ENCODE peak calls at places on chromosome 21, in seven cellular contexts. One of them, this sample, is unnamed.

GRCh38 chr21:30818837-30819236 is 5.8 kb upstream of the KRTAP8-1 start:
- DNase-seq in prostate gland: no peak
- DNase-seq in GM23248: no peak
- DNase-seq in fibroblast of lung: no peak
- DNase-seq in body of pancreas: no peak
- DNase-seq in right lobe of liver: no peak
- DNase-seq in heart left ventricle: no peak
- DNase-seq in this sample: no peak

GRCh38 chr21:32900814-32901213 is 124.9 kb upstream of the OLIG2 start:
- DNase-seq in fibroblast of lung: no peak
- DNase-seq in GM23248: no peak
- DNase-seq in body of pancreas: no peak
- DNase-seq in heart left ventricle: no peak
- DNase-seq in prostate gland: no peak
- DNase-seq in right lobe of liver: no peak
- DNase-seq in this sample: no peak

GRCh38 chr21:25752389-25752788 is 17.6 kb downstream of the GABPA start:
- DNase-seq in GM23248: no peak
- DNase-seq in heart left ventricle: no peak
- DNase-seq in body of pancreas: no peak
- DNase-seq in right lobe of liver: no peak
- DNase-seq in prostate gland: no peak
- DNase-seq in fibroblast of lung: no peak
- DNase-seq in this sample: no peak

GRCh38 chr21:15966216-15966615 is 236.4 kb downstream of the USP25 start:
- DNase-seq in prostate gland: no peak
- DNase-seq in GM23248: no peak
- DNase-seq in heart left ventricle: no peak
- DNase-seq in fibroblast of lung: no peak
- DNase-seq in body of pancreas: no peak
- DNase-seq in right lobe of liver: no peak
- DNase-seq in this sample: no peak

GRCh38 chr21:29299046-29299905 is 554 bp downstream of the BACH1 start:
- DNase-seq in prostate gland: peak; percentile 31
- DNase-seq in body of pancreas: peak; percentile 66
- DNase-seq in GM23248: peak; percentile 89
- DNase-seq in fibroblast of lung: peak; percentile 59
- DNase-seq in right lobe of liver: peak; percentile 69
- DNase-seq in heart left ventricle: peak; percentile 66
- DNase-seq in this sample: no peak

GRCh38 chr21:15772654-15773053 is 42.9 kb downstream of the USP25 start:
- DNase-seq in GM23248: peak; percentile 28
- DNase-seq in prostate gland: no peak
- DNase-seq in body of pancreas: no peak
- DNase-seq in fibroblast of lung: no peak
- DNase-seq in right lobe of liver: no peak
- DNase-seq in heart left ventricle: no peak
- DNase-seq in this sample: no peak

GRCh38 chr21:35275776-35276175 is 226.7 kb upstream of the RUNX1 start:
- DNase-seq in fibroblast of lung: no peak
- DNase-seq in prostate gland: no peak
- DNase-seq in GM23248: peak; percentile 37
- DNase-seq in heart left ventricle: no peak
- DNase-seq in right lobe of liver: no peak
- DNase-seq in body of pancreas: no peak
- DNase-seq in this sample: peak; percentile 70

GRCh38 chr21:46005481-46005881 is 23.9 kb downstream of the COL6A1 start:
- DNase-seq in GM23248: no peak
- DNase-seq in fibroblast of lung: no peak
- DNase-seq in prostate gland: peak; percentile 3
- DNase-seq in right lobe of liver: no peak
- DNase-seq in heart left ventricle: no peak
- DNase-seq in body of pancreas: peak; percentile 1
- DNase-seq in this sample: no peak

GRCh38 chr21:39030127-39030884 is 152.9 kb downstream of the PSMG1 start:
- DNase-seq in prostate gland: no peak
- DNase-seq in right lobe of liver: no peak
- DNase-seq in body of pancreas: no peak
- DNase-seq in GM23248: no peak
- DNase-seq in fibroblast of lung: no peak
- DNase-seq in heart left ventricle: no peak
- DNase-seq in this sample: peak; percentile 83

GRCh38 chr21:38506606-38507331 is 8.5 kb upstream of the ERG start:
- DNase-seq in GM23248: no peak
- DNase-seq in body of pancreas: no peak
- DNase-seq in prostate gland: no peak
- DNase-seq in fibroblast of lung: no peak
- DNase-seq in heart left ventricle: no peak
- DNase-seq in right lobe of liver: no peak
- DNase-seq in this sample: no peak

GRCh38 chr21:38489283-38489677 is 9.0 kb downstream of the ERG start:
- DNase-seq in GM23248: no peak
- DNase-seq in fibroblast of lung: no peak
- DNase-seq in body of pancreas: no peak
- DNase-seq in heart left ventricle: no peak
- DNase-seq in right lobe of liver: no peak
- DNase-seq in prostate gland: no peak
- DNase-seq in this sample: no peak

GRCh38 chr21:15415541-15416261 is 314.1 kb upstream of the USP25 start:
- DNase-seq in right lobe of liver: no peak
- DNase-seq in body of pancreas: no peak
- DNase-seq in GM23248: peak; percentile 28
- DNase-seq in prostate gland: no peak
- DNase-seq in fibroblast of lung: no peak
- DNase-seq in heart left ventricle: peak; percentile 9
- DNase-seq in this sample: no peak

GRCh38 chr21:38912355-38912619 is 106.6 kb downstream of the ETS2 start:
- DNase-seq in GM23248: no peak
- DNase-seq in fibroblast of lung: no peak
- DNase-seq in heart left ventricle: no peak
- DNase-seq in right lobe of liver: peak; percentile 23
- DNase-seq in prostate gland: no peak
- DNase-seq in body of pancreas: no peak
- DNase-seq in this sample: no peak

GRCh38 chr21:46216132-46216747 is 12.3 kb downstream of the LSS start:
- DNase-seq in GM23248: no peak
- DNase-seq in fibroblast of lung: no peak
- DNase-seq in right lobe of liver: no peak
- DNase-seq in prostate gland: no peak
- DNase-seq in heart left ventricle: no peak
- DNase-seq in body of pancreas: no peak
- DNase-seq in this sample: no peak

GRCh38 chr21:45359451-45360217 is 45.3 kb upstream of the COL18A1 start:
- DNase-seq in heart left ventricle: no peak
- DNase-seq in right lobe of liver: no peak
- DNase-seq in prostate gland: no peak
- DNase-seq in fibroblast of lung: no peak
- DNase-seq in GM23248: no peak
- DNase-seq in body of pancreas: no peak
- DNase-seq in this sample: no peak

GRCh38 chr21:25329227-25329626 is 278.1 kb downstream of the MRPL39 start:
- DNase-seq in GM23248: peak; percentile 85
- DNase-seq in heart left ventricle: no peak
- DNase-seq in right lobe of liver: no peak
- DNase-seq in prostate gland: no peak
- DNase-seq in fibroblast of lung: peak; percentile 78
- DNase-seq in body of pancreas: no peak
- DNase-seq in this sample: no peak

GRCh38 chr21:35904995-35905972 is 155.0 kb downstream of the SETD4 start:
- DNase-seq in heart left ventricle: no peak
- DNase-seq in right lobe of liver: no peak
- DNase-seq in body of pancreas: peak; percentile 32
- DNase-seq in GM23248: peak; percentile 75
- DNase-seq in prostate gland: no peak
- DNase-seq in fibroblast of lung: peak; percentile 19
- DNase-seq in this sample: no peak

GRCh38 chr21:45981641-45982255 is at the start of gene COL6A1:
- DNase-seq in prostate gland: peak; percentile 48
- DNase-seq in fibroblast of lung: no peak
- DNase-seq in GM23248: peak; percentile 87
- DNase-seq in body of pancreas: peak; percentile 69
- DNase-seq in heart left ventricle: peak; percentile 82
- DNase-seq in right lobe of liver: peak; percentile 75
- DNase-seq in this sample: peak; percentile 52

GRCh38 chr21:15164678-15165303 is 100.0 kb upstream of the NRIP1 start:
- DNase-seq in right lobe of liver: no peak
- DNase-seq in fibroblast of lung: peak; percentile 3
- DNase-seq in body of pancreas: no peak
- DNase-seq in heart left ventricle: no peak
- DNase-seq in prostate gland: no peak
- DNase-seq in GM23248: peak; percentile 2
- DNase-seq in this sample: peak; percentile 30

GRCh38 chr21:35840197-35840799 is 220.0 kb downstream of the SETD4 start:
- DNase-seq in prostate gland: peak; percentile 73
- DNase-seq in body of pancreas: peak; percentile 88
- DNase-seq in GM23248: peak; percentile 83
- DNase-seq in heart left ventricle: peak; percentile 52
- DNase-seq in fibroblast of lung: peak; percentile 95
- DNase-seq in right lobe of liver: peak; percentile 55
- DNase-seq in this sample: peak; percentile 32

GRCh38 chr21:40457741-40458140 is 389.2 kb downstream of the DSCAM start:
- DNase-seq in heart left ventricle: no peak
- DNase-seq in right lobe of liver: no peak
- DNase-seq in body of pancreas: no peak
- DNase-seq in fibroblast of lung: no peak
- DNase-seq in GM23248: no peak
- DNase-seq in prostate gland: no peak
- DNase-seq in this sample: no peak
- H3K9me3 ChIP-seq in heart left ventricle: no peaks in the 10 kb centered on the region
- H3K9me3 ChIP-seq in right lobe of liver: no peaks in the 10 kb centered on the region
- H3K9me3 ChIP-seq in body of pancreas: no peaks in the 10 kb centered on the region
- H3K9me3 ChIP-seq in fibroblast of lung: no peaks in the 10 kb centered on the region
- H3K9me3 ChIP-seq in GM23248: peaks cover 8% of the 10 kb centered on the region
- H3K9me3 ChIP-seq in prostate gland: no peaks in the 10 kb centered on the region
- H3K9me3 ChIP-seq in this sample: no peaks in the 10 kb centered on the region

GRCh38 chr21:37155216-37155615 is 82.2 kb downstream of the TTC3 start:
- DNase-seq in prostate gland: peak; percentile 12
- DNase-seq in right lobe of liver: no peak
- DNase-seq in GM23248: no peak
- DNase-seq in body of pancreas: no peak
- DNase-seq in fibroblast of lung: no peak
- DNase-seq in heart left ventricle: no peak
- DNase-seq in this sample: no peak

GRCh38 chr21:37159949-37160348 is 86.9 kb downstream of the TTC3 start:
- DNase-seq in body of pancreas: no peak
- DNase-seq in heart left ventricle: no peak
- DNase-seq in right lobe of liver: no peak
- DNase-seq in prostate gland: no peak
- DNase-seq in GM23248: no peak
- DNase-seq in fibroblast of lung: no peak
- DNase-seq in this sample: no peak

GRCh38 chr21:37157938-37158337 is 84.9 kb downstream of the TTC3 start:
- DNase-seq in heart left ventricle: no peak
- DNase-seq in fibroblast of lung: no peak
- DNase-seq in body of pancreas: no peak
- DNase-seq in right lobe of liver: no peak
- DNase-seq in GM23248: no peak
- DNase-seq in prostate gland: no peak
- DNase-seq in this sample: no peak

GRCh38 chr21:37153935-37154350 is 80.9 kb downstream of the TTC3 start:
- DNase-seq in fibroblast of lung: no peak
- DNase-seq in GM23248: no peak
- DNase-seq in body of pancreas: peak; percentile 50
- DNase-seq in heart left ventricle: peak; percentile 15
- DNase-seq in right lobe of liver: peak; percentile 85
- DNase-seq in prostate gland: peak; percentile 10
- DNase-seq in this sample: no peak

DNA sequence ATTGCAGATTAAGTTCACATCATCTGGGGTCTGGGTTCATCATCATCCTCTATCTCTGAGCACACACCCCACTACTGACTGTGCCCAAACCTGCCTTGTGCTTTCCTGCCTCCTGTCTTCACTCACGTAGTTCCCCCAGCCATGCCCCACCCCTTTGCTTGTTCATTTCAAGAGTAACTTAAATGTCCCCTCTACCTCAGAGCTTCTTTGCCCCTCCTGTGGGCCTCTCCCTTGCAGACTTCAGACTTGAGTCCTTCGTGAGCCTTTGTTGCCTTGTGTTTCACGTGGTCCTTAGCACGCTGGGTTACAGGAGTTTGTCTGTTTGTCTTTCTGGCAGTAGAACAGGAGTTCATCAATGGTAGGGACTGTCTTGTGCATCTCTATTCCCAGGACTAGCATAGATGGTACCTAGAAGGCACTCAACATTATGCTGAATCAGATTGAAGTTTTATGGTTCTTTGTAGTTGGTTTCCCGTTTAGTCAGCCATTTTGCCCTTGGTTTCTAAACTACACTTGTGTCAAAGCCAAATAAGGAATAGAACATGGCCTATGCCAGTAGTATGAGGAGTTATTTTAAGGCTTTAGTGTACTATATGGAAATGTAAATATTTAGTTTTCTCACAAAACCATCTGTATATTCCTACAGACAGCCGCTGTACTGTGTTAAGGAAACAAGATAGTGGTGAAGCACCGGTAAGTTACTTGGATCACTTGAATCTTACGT is 86.2 kb downstream of the TTC3 start:
- DNase-seq in fibroblast of lung: peak; percentile 67
- DNase-seq in right lobe of liver: no peak
- DNase-seq in body of pancreas: no peak
- DNase-seq in GM23248: no peak
- DNase-seq in heart left ventricle: no peak
- DNase-seq in prostate gland: no peak
- DNase-seq in this sample: no peak
- H3K4me1 ChIP-seq in fibroblast of lung: no peaks in the 10 kb centered on the region
- H3K4me1 ChIP-seq in right lobe of liver: no peaks in the 10 kb centered on the region
- H3K4me1 ChIP-seq in body of pancreas: peaks cover 6% of the 10 kb centered on the region
- H3K4me1 ChIP-seq in GM23248: no peaks in the 10 kb centered on the region
- H3K4me1 ChIP-seq in heart left ventricle: no peaks in the 10 kb centered on the region
- H3K4me1 ChIP-seq in prostate gland: no peaks in the 10 kb centered on the region
- H3K4me1 ChIP-seq in this sample: no peaks in the 10 kb centered on the region

DNA sequence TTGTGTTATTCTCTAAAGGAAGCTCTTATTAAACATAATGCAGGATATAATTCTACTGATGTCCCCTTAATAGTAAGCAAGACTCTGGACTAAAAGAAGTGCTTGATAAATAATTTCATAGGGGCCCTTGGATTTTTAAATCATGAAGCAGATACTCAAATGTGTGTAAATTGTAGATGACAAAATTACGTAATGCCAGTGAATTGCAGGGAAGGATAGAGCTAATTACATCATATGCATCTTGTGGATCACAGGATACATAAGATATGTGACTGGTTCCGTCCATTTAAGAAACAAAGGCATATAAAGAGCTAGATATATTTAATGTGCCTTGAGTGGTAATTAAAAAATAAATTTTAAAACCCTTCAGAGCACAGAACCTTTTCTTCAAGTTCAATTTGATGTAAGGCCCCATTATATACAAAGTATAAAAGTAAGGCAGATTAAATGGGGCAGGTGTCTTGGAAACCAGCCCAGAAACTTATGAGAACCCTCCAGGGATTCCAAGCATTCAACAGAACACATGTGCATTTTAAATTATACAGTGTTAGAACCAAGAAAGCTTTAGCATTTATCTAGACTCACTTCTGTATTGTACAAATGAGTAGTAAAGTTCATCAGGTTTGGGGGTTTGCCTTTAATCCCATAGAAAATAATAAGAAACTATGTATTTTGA is 190.4 kb downstream of the NCAM2 start:
- DNase-seq in prostate gland: no peak
- DNase-seq in right lobe of liver: no peak
- DNase-seq in heart left ventricle: no peak
- DNase-seq in GM23248: no peak
- DNase-seq in body of pancreas: no peak
- DNase-seq in fibroblast of lung: no peak
- DNase-seq in this sample: no peak
- H3K9me3 ChIP-seq in prostate gland: no peaks in the 10 kb centered on the region
- H3K9me3 ChIP-seq in right lobe of liver: no peaks in the 10 kb centered on the region
- H3K9me3 ChIP-seq in heart left ventricle: no peaks in the 10 kb centered on the region
- H3K9me3 ChIP-seq in GM23248: no peaks in the 10 kb centered on the region
- H3K9me3 ChIP-seq in body of pancreas: no peaks in the 10 kb centered on the region
- H3K9me3 ChIP-seq in fibroblast of lung: no peaks in the 10 kb centered on the region
- H3K9me3 ChIP-seq in this sample: no peaks in the 10 kb centered on the region

GRCh38 chr21:44301093-44301492 is 1.2 kb downstream of the PFKL start:
- DNase-seq in heart left ventricle: no peak
- DNase-seq in fibroblast of lung: no peak
- DNase-seq in GM23248: peak; percentile 17
- DNase-seq in body of pancreas: no peak
- DNase-seq in right lobe of liver: no peak
- DNase-seq in prostate gland: no peak
- DNase-seq in this sample: no peak
- H3K4me1 ChIP-seq in heart left ventricle: peaks cover 40% of the 10 kb centered on the region
- H3K4me1 ChIP-seq in fibroblast of lung: peaks cover 5% of the 10 kb centered on the region
- H3K4me1 ChIP-seq in GM23248: peaks cover 12% of the 10 kb centered on the region
- H3K4me1 ChIP-seq in body of pancreas: peaks cover 61% of the 10 kb centered on the region
- H3K4me1 ChIP-seq in right lobe of liver: no peaks in the 10 kb centered on the region
- H3K4me1 ChIP-seq in prostate gland: peaks cover 14% of the 10 kb centered on the region
- H3K4me1 ChIP-seq in this sample: peaks cover 12% of the 10 kb centered on the region

This sample was measured in PC-9.